ENCODE peak calls at places on chromosomes 4 and X, in five cellular contexts. One of them, this sample, is unnamed.

GRCh38 chrX:114611018-114611619 is 27.2 kb downstream of the HTR2C start:
- DNase-seq in psoas muscle: no peak
- DNase-seq in anterior cingulate cortex: no peak
- DNase-seq in naive thymus-derived CD4-positive, alpha-beta T cell: peak; percentile 7
- DNase-seq in mucosa of descending colon: no peak
- DNase-seq in this sample: peak; percentile 16

GRCh38 chrX:56130436-56130835 is 101.7 kb upstream of the KLF8 start:
- DNase-seq in psoas muscle: no peak
- DNase-seq in anterior cingulate cortex: no peak
- DNase-seq in naive thymus-derived CD4-positive, alpha-beta T cell: no peak
- DNase-seq in mucosa of descending colon: no peak
- DNase-seq in this sample: no peak

GRCh38 chrX:13463608-13464007 is 105.8 kb upstream of the EGFL6 start:
- DNase-seq in psoas muscle: peak; percentile 56
- DNase-seq in anterior cingulate cortex: no peak
- DNase-seq in naive thymus-derived CD4-positive, alpha-beta T cell: no peak
- DNase-seq in mucosa of descending colon: no peak
- DNase-seq in this sample: no peak

GRCh38 chr4:83248486-83248885 is 36.1 kb downstream of the COQ2 start:
- DNase-seq in psoas muscle: no peak
- DNase-seq in anterior cingulate cortex: no peak
- DNase-seq in naive thymus-derived CD4-positive, alpha-beta T cell: no peak
- DNase-seq in mucosa of descending colon: peak; percentile 72
- DNase-seq in this sample: no peak

GRCh38 chr4:87916636-87917035 is 58.9 kb upstream of the SPP1 start:
- DNase-seq in psoas muscle: no peak
- DNase-seq in anterior cingulate cortex: no peak
- DNase-seq in naive thymus-derived CD4-positive, alpha-beta T cell: no peak
- DNase-seq in mucosa of descending colon: no peak
- DNase-seq in this sample: no peak

GRCh38 chr4:80189956-80190671 is 7.2 kb upstream of the PRDM8 start:
- DNase-seq in psoas muscle: peak; percentile 60
- DNase-seq in anterior cingulate cortex: no peak
- DNase-seq in naive thymus-derived CD4-positive, alpha-beta T cell: no peak
- DNase-seq in mucosa of descending colon: no peak
- DNase-seq in this sample: no peak

GRCh38 chr4:47913858-47914218 is 545 bp downstream of the NFXL1 start:
- DNase-seq in psoas muscle: peak; percentile 68
- DNase-seq in anterior cingulate cortex: no peak
- DNase-seq in naive thymus-derived CD4-positive, alpha-beta T cell: no peak
- DNase-seq in mucosa of descending colon: peak; percentile 74
- DNase-seq in this sample: peak; percentile 18

GRCh38 chr4:90317785-90318184 is 190.6 kb downstream of the CCSER1 start:
- DNase-seq in psoas muscle: no peak
- DNase-seq in anterior cingulate cortex: no peak
- DNase-seq in naive thymus-derived CD4-positive, alpha-beta T cell: no peak
- DNase-seq in mucosa of descending colon: no peak
- DNase-seq in this sample: no peak

GRCh38 chr4:1492636-1493539 is 86.6 kb upstream of the NKX1-1 start:
- DNase-seq in psoas muscle: peak; percentile 26
- DNase-seq in anterior cingulate cortex: no peak
- DNase-seq in naive thymus-derived CD4-positive, alpha-beta T cell: no peak
- DNase-seq in mucosa of descending colon: peak; percentile 17
- DNase-seq in this sample: no peak

GRCh38 chr4:87633239-87633638 is 16.8 kb upstream of the DMP1 start:
- DNase-seq in psoas muscle: no peak
- DNase-seq in anterior cingulate cortex: no peak
- DNase-seq in naive thymus-derived CD4-positive, alpha-beta T cell: no peak
- DNase-seq in mucosa of descending colon: no peak
- DNase-seq in this sample: no peak

GRCh38 chrX:44651347-44651746 is 108.7 kb upstream of the FUNDC1 start:
- DNase-seq in psoas muscle: peak; percentile 77
- DNase-seq in anterior cingulate cortex: no peak
- DNase-seq in naive thymus-derived CD4-positive, alpha-beta T cell: no peak
- DNase-seq in mucosa of descending colon: no peak
- DNase-seq in this sample: no peak

GRCh38 chr4:27270435-27270834 is 409.8 kb downstream of the STIM2 start:
- DNase-seq in psoas muscle: no peak
- DNase-seq in anterior cingulate cortex: no peak
- DNase-seq in naive thymus-derived CD4-positive, alpha-beta T cell: no peak
- DNase-seq in mucosa of descending colon: no peak
- DNase-seq in this sample: no peak

GRCh38 chrX:47608130-47608810 is 11.4 kb downstream of the SYN1 start:
- DNase-seq in psoas muscle: no peak
- DNase-seq in anterior cingulate cortex: no peak
- DNase-seq in naive thymus-derived CD4-positive, alpha-beta T cell: no peak
- DNase-seq in mucosa of descending colon: no peak
- DNase-seq in this sample: no peak

GRCh38 chr4:87589531-87589930 is 18.8 kb upstream of the DSPP start:
- DNase-seq in psoas muscle: no peak
- DNase-seq in anterior cingulate cortex: no peak
- DNase-seq in naive thymus-derived CD4-positive, alpha-beta T cell: no peak
- DNase-seq in mucosa of descending colon: no peak
- DNase-seq in this sample: no peak

This sample was measured in central memory CD4-positive, alpha-beta T cell.